ENCODE peak calls at places on chromosomes 2 and 18, in five cellular contexts. R is GM04504; G is activated T-helper 1 cell treated with anti-CD3 and anti-CD28 coated beads, Interleukin-12 subunit alpha, Interleukin-12 subunit beta, Interleukin-2, Interleukin-4 antibody, amounts not matched to agents 30 ng/mL and 10 ng/mL and 1 ng/mL, durations not matched to agents 14 hours and 24 hours and 36 hours; L is stomach; Q is germinal center. F is an unnamed sample.

GRCh38 chr2:127984551-127984950 is 43.3 kb downstream of the SAP130 start:
- DNase-seq in R (no peak), G (no peak), L (no peak), Q (no peak), F (no peak)

GRCh38 chr2:73068147-73068546 is 3.4 kb downstream of the SFXN5 start:
- DNase-seq in R (no peak), G (no peak), L (no peak), Q (no peak), F (no peak)

GRCh38 chr2:68663371-68664156 is 20.2 kb downstream of the PROKR1 start:
- DNase-seq in R (no peak), G (no peak), L (no peak), Q (no peak), F (no peak)

GRCh38 chr2:27715318-27716165 is 51.9 kb downstream of the SLC4A1AP start:
- DNase-seq in R (no peak), G (peak; percentile 21), L (no peak), Q (no peak), F (peak; percentile 80)

GRCh38 chr2:64192080-64192479 is 47.9 kb upstream of the PELI1 start:
- DNase-seq in R (no peak), G (no peak), L (no peak), Q (peak; percentile 22), F (no peak)

GRCh38 chr2:191740776-191741175 is 62.8 kb downstream of the NABP1 start:
- DNase-seq in R (no peak), G (no peak), L (no peak), Q (no peak), F (no peak)

GRCh38 chr2:190547914-190548313 is 13.4 kb upstream of the NEMP2 start:
- DNase-seq in R (no peak), G (no peak), L (no peak), Q (no peak), F (no peak)

GRCh38 chr18:59744271-59744721 is 47.1 kb upstream of the CCBE1 start:
- DNase-seq in R (peak; percentile 94), G (no peak), L (no peak), Q (no peak), F (no peak)

GRCh38 chr2:172693037-172693436 is 42.6 kb upstream of the RAPGEF4 start:
- DNase-seq in R (peak; percentile 98), G (no peak), L (peak; percentile 51), Q (no peak), F (no peak)

GRCh38 chr2:8615252-8616083 is 66.4 kb upstream of the ID2 start:
- DNase-seq in R (no peak), G (no peak), L (no peak), Q (no peak), F (no peak)

GRCh38 chr2:238897122-238897880 is 49.4 kb downstream of the TWIST2 start:
- DNase-seq in R (no peak), G (no peak), L (no peak), Q (no peak), F (no peak)

GRCh38 chr2:1415501-1415900 is 2.2 kb downstream of the TPO start:
- DNase-seq in R (no peak), G (no peak), L (no peak), Q (no peak), F (no peak)

GRCh38 chr18:58682429-58683069 is 11.3 kb downstream of the MALT1 start:
- DNase-seq in R (peak; percentile 51), G (no peak), L (peak; percentile 70), Q (no peak), F (no peak)

GRCh38 chr2:18309627-18310026 is 250.8 kb downstream of the RDH14 start:
- DNase-seq in R (no peak), G (no peak), L (no peak), Q (no peak), F (no peak)

GRCh38 chr2:78070693-78071092 is 548.5 kb upstream of the LRRTM4 start:
- DNase-seq in R (no peak), G (no peak), L (no peak), Q (no peak), F (no peak)

GRCh38 chr2:43134571-43134889 is 91.9 kb downstream of the ZFP36L2 start:
- DNase-seq in R (no peak), G (no peak), L (no peak), Q (peak; percentile 55), F (no peak)

GRCh38 chr2:143730155-143730949 is 601.1 kb downstream of the ARHGAP15 start:
- DNase-seq in R (no peak), G (no peak), L (no peak), Q (no peak), F (peak; percentile 26)

GRCh38 chr2:169393068-169393590 is 30.8 kb upstream of the LRP2 start:
- DNase-seq in R (no peak), G (no peak), L (no peak), Q (no peak), F (peak; percentile 25)

GRCh38 chr2:96527990-96528679 is 8.4 kb upstream of the ARID5A start:
- DNase-seq in R (no peak), G (peak; percentile 54), L (no peak), Q (no peak), F (no peak)

GRCh38 chr2:38601463-38602135 is 1.1 kb downstream of the HNRNPLL start:
- DNase-seq in R (no peak), G (no peak), L (no peak), Q (no peak), F (no peak)

GRCh38 chr2:200272320-200272719 is 34.2 kb upstream of the SPATS2L start:
- DNase-seq in R (no peak), G (no peak), L (no peak), Q (no peak), F (no peak)

GRCh38 chr18:37451239-37451825 is 114.3 kb downstream of the CELF4 start:
- DNase-seq in R (no peak), G (no peak), L (no peak), Q (no peak), F (no peak)

GRCh38 chr2:188570365-188570764 is 278.7 kb downstream of the GULP1 start:
- DNase-seq in R (no peak), G (no peak), L (no peak), Q (no peak), F (no peak)

GRCh38 chr2:68912732-68913131 is 40.0 kb downstream of the GKN2 start:
- DNase-seq in R (no peak), G (peak; percentile 37), L (no peak), Q (no peak), F (no peak)

GRCh38 chr2:105760191-105760590 is 15.5 kb downstream of the NCK2 start:
- DNase-seq in R (no peak), G (no peak), L (no peak), Q (no peak), F (no peak)

GRCh38 chr18:55384551-55385275 is 203.3 kb downstream of the TCF4 start:
- DNase-seq in R (no peak), G (no peak), L (no peak), Q (peak; percentile 40), F (peak; percentile 28)

GRCh38 chr2:50490991-50491390 is 540.9 kb downstream of the NRXN1 start:
- DNase-seq in R (no peak), G (no peak), L (no peak), Q (no peak), F (no peak)

GRCh38 chr2:158337018-158337417 is 119.5 kb downstream of the CCDC148 start:
- DNase-seq in R (no peak), G (no peak), L (no peak), Q (no peak), F (no peak)

GRCh38 chr2:160471950-160472349 is 21.7 kb downstream of the RBMS1 start:
- DNase-seq in R (no peak), G (peak; percentile 12), L (no peak), Q (no peak), F (no peak)

F was measured in GM13976.